ENCODE peak calls at places on chromosomes 2 and 18, in five cellular contexts. N is PC-9, B is epithelial cell of proximal tubule, M is dorsolateral prefrontal cortex, L is lower leg skin. V is an unnamed sample.
A peak's percentile ranks its signal among the peaks of the same experiment; 100 is the strongest.

GRCh38 chr2:214019973-214020345 is 390.9 kb upstream of the VWC2L start:
- DNase-seq in N (no peak), B (no peak), M (no peak), L (no peak), V (no peak)

GRCh38 chr18:39786477-39786876 is 2168.6 kb upstream of the PIK3C3 start:
- DNase-seq in M (no peak), L (no peak), N (no peak), B (no peak), V (no peak)

GRCh38 chr2:80473806-80474205 is 169.3 kb upstream of the LRRTM1 start:
- DNase-seq in B (no peak), M (peak; percentile 19), N (no peak), L (no peak), V (no peak)

GRCh38 chr2:66547887-66548286 is 113.0 kb downstream of the MEIS1 start:
- DNase-seq in B (no peak), N (no peak), M (no peak), L (no peak), V (no peak)

GRCh38 chr2:108243566-108243965 is 3.8 kb downstream of the SULT1C3 start:
- DNase-seq in M (no peak), B (no peak), N (peak; percentile 65), L (no peak), V (peak; percentile 35)

GRCh38 chr2:227862741-227863588 is 8.5 kb upstream of the DAW1 start:
- DNase-seq in M (no peak), L (peak; percentile 51), B (peak; percentile 83), N (peak; percentile 85), V (peak; percentile 71)

GRCh38 chr18:79687806-79688205 is 8.2 kb downstream of the CTDP1 start:
- DNase-seq in L (no peak), N (no peak), B (no peak), M (no peak), V (no peak)

GRCh38 chr2:175871331-175871730 is 130.7 kb downstream of the LNPK start:
- DNase-seq in N (no peak), M (no peak), L (no peak), B (no peak), V (peak; percentile 50)

GRCh38 chr2:45946023-45946422 is 294.5 kb downstream of the PRKCE start:
- DNase-seq in N (peak; percentile 98), M (no peak), B (no peak), L (no peak), V (peak; percentile 49)

GRCh38 chr2:69514406-69514805 is 77.2 kb upstream of the NFU1 start:
- DNase-seq in M (peak; percentile 58), N (no peak), L (no peak), B (no peak), V (peak; percentile 31)

GRCh38 chr18:60910534-60910933 is 422.7 kb upstream of the CDH20 start:
- DNase-seq in M (no peak), L (no peak), N (no peak), B (no peak), V (no peak)

GRCh38 chr2:67414867-67415266 is 17.7 kb downstream of the ETAA1 start:
- DNase-seq in B (no peak), N (no peak), L (no peak), M (no peak), V (no peak)

GRCh38 chr2:8798393-8798792 is 39.0 kb downstream of the KIDINS220 start:
- DNase-seq in N (no peak), L (no peak), B (no peak), M (no peak), V (no peak)

GRCh38 chr2:3322311-3322970 is 55.2 kb downstream of the EIPR1 start:
- DNase-seq in N (no peak), M (no peak), L (no peak), B (no peak), V (no peak)

GRCh38 chr2:31260870-31261269 is 26.9 kb downstream of the EHD3 start:
- DNase-seq in B (no peak), M (peak; percentile 61), L (no peak), N (no peak), V (no peak)

GRCh38 chr2:21367421-21367820 is 243.7 kb downstream of the TDRD15 start:
- DNase-seq in N (no peak), M (no peak), L (no peak), B (no peak), V (no peak)

GRCh38 chr18:57856707-57857280 is 53.7 kb upstream of the ATP8B1 start:
- DNase-seq in N (no peak), L (no peak), B (no peak), M (no peak), V (no peak)

GRCh38 chr18:57863706-57864105 is 60.6 kb upstream of the ATP8B1 start:
- DNase-seq in M (no peak), L (no peak), B (no peak), N (no peak), V (no peak)

GRCh38 chr18:57854726-57855125 is 51.6 kb upstream of the ATP8B1 start:
- DNase-seq in L (no peak), N (peak; percentile 41), M (no peak), B (no peak), V (no peak)

GRCh38 chr18:57856128-57856527 is 53.0 kb upstream of the ATP8B1 start:
- DNase-seq in L (no peak), N (no peak), B (no peak), M (no peak), V (no peak)

GRCh38 chr18:57859314-57859713 is 56.2 kb upstream of the ATP8B1 start:
- DNase-seq in N (no peak), L (no peak), B (peak; percentile 6), M (no peak), V (no peak)
- TF ChIP-seq CTCF in N (peak; percentile 71), L (no peak), B (peak; percentile 71), M (no peak), V (peak; percentile 41)

DNA sequence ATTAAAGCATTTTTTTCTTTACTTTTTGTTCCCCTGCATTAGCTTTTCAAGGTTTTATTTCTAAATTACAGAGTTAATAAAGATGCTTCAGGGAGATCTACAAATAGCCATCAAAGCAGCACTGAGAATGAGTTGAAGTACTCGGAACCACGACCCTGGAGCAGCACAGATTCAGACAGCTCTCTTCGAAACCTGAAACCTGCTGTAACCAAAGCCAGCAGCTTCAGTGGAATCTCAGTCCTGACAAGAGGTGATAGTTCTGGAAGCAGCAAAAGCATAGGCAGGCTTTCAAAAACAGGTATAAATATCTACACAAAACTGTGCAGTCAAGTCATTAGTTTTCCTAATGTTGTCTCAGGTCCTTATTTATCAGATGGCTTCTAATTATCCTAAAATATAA is 102.8 kb upstream of the UBXN4 start:
- DNase-seq in N (no peak), M (no peak), B (no peak), L (no peak), V (no peak)
- H3K4me3 ChIP-seq in N (no peak overlapping the region), M (no peak overlapping the region), B (no peak overlapping the region), L (no peak overlapping the region), V (no peak overlapping the region)

DNA sequence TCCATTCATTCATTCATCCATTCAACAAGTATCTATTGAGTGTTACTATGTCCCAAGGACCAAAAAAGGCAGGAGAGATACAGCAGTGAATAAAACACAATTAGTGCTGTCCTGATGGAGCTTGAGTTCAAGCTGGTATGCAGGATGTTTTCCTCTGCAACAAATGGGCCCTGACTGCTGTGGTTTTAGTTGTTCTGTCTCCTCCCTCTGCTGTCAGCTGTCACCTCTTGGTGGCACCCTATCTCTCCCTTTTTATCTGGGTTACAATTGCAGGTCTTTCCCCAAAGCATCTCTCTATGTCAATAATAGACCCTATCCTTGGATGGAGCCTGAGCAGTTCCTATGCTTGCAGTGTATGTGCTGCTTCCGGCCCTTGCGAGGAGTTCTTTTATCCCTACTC is 304.8 kb downstream of the PDE11A start:
- DNase-seq in B (no peak), N (no peak), M (no peak), L (no peak), V (no peak)
- TF ChIP-seq CTCF in B (no peak), N (no peak), M (no peak), L (no peak), V (no peak)

GRCh38 chr2:63058742-63059433 is 8.3 kb downstream of the OTX1 start:
- DNase-seq in B (no peak), L (no peak), N (no peak), M (no peak), V (no peak)

GRCh38 chr2:63059434-63060078 is 8.9 kb downstream of the OTX1 start:
- DNase-seq in L (no peak), N (no peak), B (no peak), M (no peak), V (no peak)

GRCh38 chr2:63057249-63058148 is 6.9 kb downstream of the OTX1 start:
- DNase-seq in L (no peak), B (no peak), M (no peak), N (no peak), V (no peak)

GRCh38 chr2:63056309-63057065 is 5.9 kb downstream of the OTX1 start:
- DNase-seq in L (no peak), M (no peak), N (no peak), B (no peak), V (no peak)

GRCh38 chr2:63058149-63058741 is 7.6 kb downstream of the OTX1 start:
- DNase-seq in M (no peak), B (no peak), N (no peak), L (no peak), V (no peak)
- H3K4me3 ChIP-seq in M (no peak overlapping the region), B (no peak overlapping the region), N (no peak overlapping the region), L (no peak overlapping the region), V (no peak overlapping the region)

GRCh38 chr2:212007972-212008371 is 530.6 kb downstream of the ERBB4 start:
- DNase-seq in M (no peak), L (no peak), B (no peak), N (no peak), V (no peak)

GRCh38 chr2:212001280-212001679 is 537.3 kb downstream of the ERBB4 start:
- DNase-seq in B (no peak), N (no peak), M (no peak), L (no peak), V (no peak)

GRCh38 chr2:212005077-212005671 is 533.4 kb downstream of the ERBB4 start:
- DNase-seq in B (no peak), N (no peak), L (no peak), M (peak; percentile 21), V (no peak)
- TF ChIP-seq CTCF in B (peak; percentile 74), N (peak; percentile 46), L (no peak), M (no peak), V (peak; percentile 70)

GRCh38 chr2:141020346-141020745 is 1110.5 kb downstream of the LRP1B start:
- DNase-seq in B (no peak), N (no peak), M (no peak), L (no peak), V (no peak)

GRCh38 chr2:141021109-141021508 is 1109.7 kb downstream of the LRP1B start:
- DNase-seq in N (peak; percentile 32), B (no peak), M (no peak), L (no peak), V (peak; percentile 40)

DNA sequence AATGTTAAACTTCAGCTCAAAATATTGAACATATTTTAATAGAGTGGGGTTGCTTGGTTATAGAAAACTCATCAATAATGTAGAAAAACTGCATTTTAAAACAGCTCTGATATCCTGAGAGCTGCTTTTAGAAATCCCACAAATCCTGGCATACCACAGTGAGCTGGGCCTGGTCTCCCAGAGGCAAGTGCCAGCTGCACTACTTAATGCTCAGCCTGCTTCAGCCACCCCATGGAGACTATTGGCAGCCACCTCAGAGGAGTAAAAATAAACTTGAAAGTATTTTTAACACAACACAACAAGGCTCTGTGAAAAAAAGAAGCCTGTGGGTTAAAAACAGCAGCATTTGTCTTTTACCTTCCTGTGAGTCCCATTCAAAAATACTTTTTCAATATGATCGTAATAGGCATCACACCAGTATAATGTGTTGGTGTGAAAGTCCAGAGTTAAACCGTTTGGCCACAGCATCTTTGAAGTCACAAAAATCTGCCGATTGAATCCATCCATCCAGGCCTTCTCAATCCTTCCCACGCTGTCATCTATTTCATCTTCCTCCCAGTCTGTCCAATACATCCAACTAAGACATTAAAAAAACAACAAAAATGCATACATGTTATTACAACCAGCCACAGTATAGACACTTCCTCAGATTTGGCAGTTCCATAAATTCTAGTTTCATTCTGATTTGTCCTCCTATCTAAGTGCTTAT is 1115.3 kb downstream of the LRP1B start:
- DNase-seq in L (no peak), N (no peak), M (peak; percentile 68), B (no peak), V (no peak)
- H3K4me3 ChIP-seq in L (no peak overlapping the region), N (no peak overlapping the region), M (no peak overlapping the region), B (no peak overlapping the region), V (no peak overlapping the region)

V was measured in AG09309.